ENCODE peak calls at places on chromosomes 7 and 10, in four cellular contexts. H is Panc1, R is fibroblast of villous mesenchyme, P is Peyer's patch. V is an unnamed sample.

GRCh38 chr10:11237571-11237970 is 219.9 kb downstream of the CELF2 start:
- DNase-seq in H (no peak), P (no peak), R (no peak), V (no peak)

GRCh38 chr7:69208848-69209247 is 389.4 kb upstream of the AUTS2 start:
- DNase-seq in R (no peak), P (no peak), H (no peak), V (no peak)

GRCh38 chr7:140542226-140542625 is 62.9 kb upstream of the MKRN1 start:
- DNase-seq in P (no peak), R (peak), H (no peak), V (no peak)

GRCh38 chr10:26556756-26557640 is 118.9 kb downstream of the APBB1IP start:
- DNase-seq in H (peak), R (peak), P (no peak), V (no peak)

GRCh38 chr10:84244651-84245270 is at the start of gene RGR:
- DNase-seq in R (no peak), P (no peak), H (no peak), V (no peak)

GRCh38 chr10:557792-558328 is 131.6 kb downstream of the DIP2C start:
- DNase-seq in P (no peak), R (peak), H (no peak), V (no peak)

GRCh38 chr7:107953924-107954303 is 49.0 kb downstream of the LAMB1 start:
- DNase-seq in R (peak), P (no peak), H (no peak), V (no peak)

GRCh38 chr10:113058175-113058961 is 108.3 kb downstream of the TCF7L2 start:
- DNase-seq in R (peak), H (no peak), P (no peak), V (no peak)

GRCh38 chr7:6653101-6653995 is 16.2 kb downstream of the ZNF316 start:
- DNase-seq in R (no peak), P (no peak), H (no peak), V (no peak)

GRCh38 chr7:3089493-3089892 is 45.8 kb upstream of the CARD11 start:
- DNase-seq in P (no peak), H (no peak), R (no peak), V (no peak)

GRCh38 chr7:134724606-134725005 is 54.8 kb upstream of the CALD1 start:
- DNase-seq in P (no peak), R (peak), H (peak), V (no peak)

GRCh38 chr7:2405601-2406345 is 2.4 kb downstream of the CHST12 start:
- DNase-seq in P (no peak), H (no peak), R (no peak), V (no peak)

GRCh38 chr7:516606-517456 is 2.8 kb downstream of the PDGFA start:
- DNase-seq in H (no peak), R (peak), P (peak), V (no peak)

GRCh38 chr7:6057316-6058128 is 26.3 kb downstream of the ANKRD61 start:
- DNase-seq in P (no peak), H (no peak), R (peak), V (no peak)

GRCh38 chr7:135943266-135943889 is 33.8 kb downstream of the MTPN start:
- DNase-seq in R (no peak), P (no peak), H (no peak), V (no peak)

GRCh38 chr7:3910041-3910440 is 609.0 kb downstream of the SDK1 start:
- DNase-seq in P (no peak), H (no peak), R (no peak), V (no peak)

GRCh38 chr7:28626629-28627262 is 214.4 kb downstream of the CREB5 start:
- DNase-seq in R (peak), H (no peak), P (no peak), V (no peak)

GRCh38 chr10:43066481-43066880 is 10.4 kb upstream of the RET start:
- DNase-seq in P (no peak), H (no peak), R (no peak), V (no peak)

GRCh38 chr7:148929176-148929575 is 45.1 kb upstream of the EZH2 start:
- DNase-seq in H (no peak), R (no peak), P (no peak), V (no peak)

GRCh38 chr7:106779877-106780276 is 85.2 kb upstream of the PIK3CG start:
- DNase-seq in H (no peak), R (no peak), P (peak), V (no peak)

GRCh38 chr10:9869185-9869584 is 1148.5 kb upstream of the CELF2 start:
- DNase-seq in R (peak), P (no peak), H (no peak), V (no peak)

GRCh38 chr10:117503170-117503885 is 39.2 kb upstream of the EMX2 start:
- DNase-seq in H (no peak), R (peak), P (no peak), V (no peak)

GRCh38 chr7:110839866-110840265 is 251.1 kb upstream of the LRRN3 start:
- DNase-seq in R (peak), P (no peak), H (no peak), V (no peak)

GRCh38 chr10:104254493-104255243 is at the start of gene GSTO1:
- DNase-seq in P (peak), H (no peak), R (peak), V (peak)

GRCh38 chr7:42991024-42991423 is 58.8 kb downstream of the MRPL32 start:
- DNase-seq in P (no peak), H (no peak), R (no peak), V (no peak)

GRCh38 chr10:103930449-103930848 is 12.5 kb upstream of the STN1 start:
- DNase-seq in R (no peak), P (no peak), H (no peak), V (no peak)

GRCh38 chr7:98119257-98119918 is 12.7 kb downstream of the LMTK2 start:
- DNase-seq in P (no peak), H (no peak), R (peak), V (no peak)

GRCh38 chr10:19876570-19876969 is 60.3 kb downstream of the PLXDC2 start:
- DNase-seq in H (no peak), R (no peak), P (no peak), V (no peak)

GRCh38 chr10:95260909-95261552 is 29.8 kb downstream of the PDLIM1 start:
- DNase-seq in H (no peak), R (peak), P (no peak), V (no peak)

DNA sequence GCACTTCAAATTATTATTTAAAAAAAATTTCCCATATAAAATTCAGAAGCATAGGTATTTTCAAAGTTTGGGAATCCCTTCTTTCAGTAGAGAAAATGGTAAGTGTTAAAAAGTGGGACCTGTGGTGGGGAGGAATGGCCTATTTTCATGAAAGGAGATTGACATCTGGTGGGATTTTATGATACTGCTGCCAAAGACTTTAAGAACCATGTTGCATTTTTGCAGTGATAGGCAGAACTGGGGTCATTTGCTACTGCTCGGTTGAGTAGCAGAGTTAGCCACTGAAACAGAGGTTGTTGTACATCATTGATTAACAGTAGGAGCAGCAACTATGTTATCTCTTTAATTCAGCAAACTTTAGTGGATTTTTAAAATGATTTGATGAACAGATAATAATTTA is 4.4 kb downstream of the BICC1 start:
- DNase-seq in P (no peak), R (no peak), H (no peak), V (no peak)
- TF ChIP-seq CTCF in P (no peak), R (no peak), H (no peak), V (no peak)

DNA sequence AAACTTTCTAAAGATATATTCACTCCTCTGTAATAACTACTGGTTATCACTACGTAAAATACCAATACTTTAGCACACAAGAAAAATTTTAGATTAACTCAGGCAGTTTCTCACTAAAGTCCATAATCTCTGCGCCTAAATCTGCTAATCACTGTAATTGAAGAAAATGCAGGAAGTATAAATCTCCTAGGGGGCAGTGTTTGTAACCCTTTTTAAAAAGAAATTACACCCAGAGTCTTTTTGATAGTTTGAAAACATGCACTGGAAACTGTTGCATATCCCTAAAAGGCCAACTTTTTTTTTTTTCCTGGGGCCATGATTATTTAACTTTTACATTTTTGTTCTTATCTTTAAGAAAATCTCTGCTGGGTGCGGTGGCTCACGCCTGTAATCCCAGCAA is 209.6 kb downstream of the KIAA1217 start:
- DNase-seq in H (no peak), P (no peak), R (peak), V (no peak)
- TF ChIP-seq CTCF in H (no peak), P (peak), R (peak), V (no peak)

GRCh38 chr7:116988363-116988989 is 35.2 kb downstream of the ST7 start:
- DNase-seq in H (no peak), P (no peak), R (peak), V (no peak)
- TF ChIP-seq CTCF in H (peak), P (no peak), R (peak), V (peak)

GRCh38 chr10:105797234-105797890 is 1156.3 kb downstream of the SORCS3 start:
- DNase-seq in P (no peak), H (peak), R (peak), V (no peak)
- TF ChIP-seq CTCF in P (peak), H (peak), R (peak), V (peak)

GRCh38 chr7:95688931-95689453 is 83.4 kb upstream of the DYNC1I1 start:
- DNase-seq in R (no peak), H (no peak), P (no peak), V (no peak)

GRCh38 chr7:95684505-95684904 is 87.8 kb upstream of the DYNC1I1 start:
- DNase-seq in R (no peak), H (no peak), P (no peak), V (no peak)

GRCh38 chr7:95684037-95684436 is 87.7 kb upstream of the PDK4 start:
- DNase-seq in H (peak), P (no peak), R (peak), V (no peak)

GRCh38 chr7:95687759-95688343 is 84.5 kb upstream of the DYNC1I1 start:
- DNase-seq in H (peak), R (peak), P (no peak), V (no peak)

GRCh38 chr7:95686109-95686508 is 86.2 kb upstream of the DYNC1I1 start:
- DNase-seq in H (peak), R (peak), P (peak), V (peak)
- TF ChIP-seq CTCF in H (peak), R (peak), P (peak), V (peak)

DNA sequence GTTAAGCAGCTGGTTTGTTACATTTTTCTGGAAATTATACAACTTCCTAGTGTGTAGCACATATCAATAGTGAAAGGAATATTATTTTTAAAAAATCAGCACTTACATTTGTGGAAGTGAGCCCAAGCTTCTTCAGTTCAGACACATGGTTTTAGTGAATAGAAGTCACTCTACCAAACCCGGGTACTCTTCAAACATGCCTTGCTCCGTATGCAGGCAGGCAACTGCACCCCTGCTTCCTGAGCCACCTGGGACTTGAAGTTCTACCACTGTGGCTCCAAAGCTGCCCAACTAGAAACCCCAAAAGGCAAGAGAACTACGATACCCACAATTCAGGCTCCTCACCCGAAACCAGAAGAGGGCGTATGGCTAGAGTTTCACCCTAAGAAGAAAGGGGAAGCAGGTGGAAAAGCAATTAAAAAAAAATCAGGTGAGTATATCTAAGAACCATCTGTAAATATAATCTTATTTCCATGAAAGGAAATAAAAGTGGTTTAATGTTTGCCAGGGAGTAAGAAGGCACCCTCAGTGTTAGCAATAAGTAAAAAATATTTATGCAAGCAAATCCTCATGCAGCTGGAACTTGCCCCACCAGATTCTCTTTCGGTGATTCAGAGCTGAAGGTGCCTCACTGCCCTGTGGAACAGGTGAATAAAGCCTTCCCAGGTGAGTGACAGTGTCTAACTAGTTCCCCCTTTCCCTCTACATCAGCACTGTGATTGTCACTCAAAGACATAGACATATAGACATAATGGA is at the start of gene MACC1:
- DNase-seq in P (peak), R (no peak), H (no peak), V (no peak)
- TF ChIP-seq CTCF in P (peak), R (no peak), H (peak), V (peak)

GRCh38 chr7:86908948-86909347 is 150.5 kb downstream of the ELAPOR2 start:
- DNase-seq in H (no peak), R (no peak), P (no peak), V (no peak)

GRCh38 chr7:86900886-86901285 is 158.6 kb downstream of the ELAPOR2 start:
- DNase-seq in R (no peak), P (no peak), H (no peak), V (no peak)

GRCh38 chr7:86904949-86905834 is 154.3 kb downstream of the ELAPOR2 start:
- DNase-seq in R (peak), H (no peak), P (no peak), V (no peak)
- TF ChIP-seq CTCF in R (peak), H (peak), P (peak), V (peak)

GRCh38 chr10:44289125-44289524 is 95.8 kb downstream of the CXCL12 start:
- DNase-seq in H (no peak), R (no peak), P (no peak), V (no peak)
- TF ChIP-seq CTCF in H (peak), R (no peak), P (no peak), V (no peak)

GRCh38 chr7:127874049-127874636 is 157.1 kb downstream of the LRRC4 start:
- DNase-seq in P (no peak), H (no peak), R (no peak), V (no peak)
- TF ChIP-seq CTCF in P (no peak), H (no peak), R (no peak), V (no peak)

GRCh38 chr7:132656846-132657776 is 80.8 kb upstream of the PLXNA4 start:
- DNase-seq in P (no peak), R (no peak), H (no peak), V (no peak)
- TF ChIP-seq CTCF in P (peak), R (peak), H (peak), V (peak)